ENCODE peak calls at places on chromosome 13, in nine cellular contexts. A is astrocyte of the cerebellum; Q is psoas muscle; F is mesenchymal stem cell; Z is NCI-H446 treated with DMSO at 0.1 percent for 48 hours; L is left ventricle myocardium inferior; S is stimulated activated CD4-positive, alpha-beta T cell treated with anti-CD3 and anti-CD28 coated beads, Interleukin-15, amount 100 ng/mL, for 24 hours; O is ureter; G is RCC 7860. C is an unnamed sample.

GRCh38 chr13:50441141-50441540 is 402.4 kb downstream of the DLEU7 start:
- DNase-seq in A (no peak), Q (no peak), F (no peak), Z (no peak), L (no peak), S (no peak), O (no peak), G (no peak), C (no peak)

GRCh38 chr13:27466513-27466912 is 16.1 kb upstream of the MTIF3 start:
- DNase-seq in A (no peak), Q (no peak), F (no peak), Z (no peak), L (no peak), S (no peak), O (no peak), G (no peak), C (no peak)

GRCh38 chr13:90732049-90732448 is 615.4 kb upstream of the MIR17HG start:
- DNase-seq in A (no peak), Q (no peak), F (no peak), Z (no peak), L (no peak), S (no peak), O (no peak), G (no peak), C (no peak)

GRCh38 chr13:100694722-100695644 is 20.4 kb upstream of the TMTC4 start:
- DNase-seq in A (peak), Q (no peak), F (peak), Z (no peak), L (no peak), S (peak), O (no peak), G (peak), C (no peak)

GRCh38 chr13:48194392-48194754 is 38.6 kb upstream of the ITM2B start:
- DNase-seq in A (no peak), Q (no peak), F (no peak), Z (no peak), L (no peak), S (no peak), O (no peak), G (no peak), C (peak)

GRCh38 chr13:112144616-112145220 is 77.8 kb downstream of the SOX1 start:
- DNase-seq in A (no peak), Q (no peak), F (no peak), Z (no peak), L (no peak), S (no peak), O (no peak), G (peak), C (no peak)

GRCh38 chr13:45717324-45717723 is 15.2 kb downstream of the CBY2 start:
- DNase-seq in A (no peak), Q (no peak), F (no peak), Z (no peak), L (no peak), S (no peak), O (no peak), G (no peak), C (no peak)

GRCh38 chr13:49655906-49656305 is 27.6 kb downstream of the ARL11 start:
- DNase-seq in A (no peak), Q (no peak), F (no peak), Z (no peak), L (no peak), S (no peak), O (no peak), G (no peak), C (no peak)

GRCh38 chr13:113077566-113077952 is 28.0 kb upstream of the F7 start:
- DNase-seq in A (no peak), Q (no peak), F (no peak), Z (no peak), L (no peak), S (no peak), O (no peak), G (no peak), C (no peak)